ENCODE peak calls at places on chromosomes 16 and 17, in seven cellular contexts. One of them, this sample, is unnamed.

GRCh38 chr16:88522276-88522949 is 47.8 kb upstream of the ZC3H18 start:
- DNase-seq in dorsolateral prefrontal cortex: no peak
- DNase-seq in keratinocyte: no peak
- DNase-seq in fibroblast of lung: no peak
- DNase-seq in PC-3: no peak
- DNase-seq in CD8-positive, alpha-beta T cell: no peak
- DNase-seq in brain microvascular endothelial cell: no peak
- DNase-seq in this sample: no peak

GRCh38 chr17:70168044-70168978 is 1.0 kb upstream of the KCNJ2 start:
- DNase-seq in brain microvascular endothelial cell: peak
- DNase-seq in CD8-positive, alpha-beta T cell: no peak
- DNase-seq in keratinocyte: no peak
- DNase-seq in fibroblast of lung: peak
- DNase-seq in PC-3: peak
- DNase-seq in dorsolateral prefrontal cortex: peak
- DNase-seq in this sample: peak

GRCh38 chr17:73278465-73279453 is 17.1 kb upstream of the CPSF4L start:
- DNase-seq in PC-3: peak
- DNase-seq in keratinocyte: no peak
- DNase-seq in dorsolateral prefrontal cortex: no peak
- DNase-seq in CD8-positive, alpha-beta T cell: no peak
- DNase-seq in brain microvascular endothelial cell: no peak
- DNase-seq in fibroblast of lung: peak
- DNase-seq in this sample: no peak

GRCh38 chr17:62929320-62929719 is 36.7 kb upstream of the TANC2 start:
- DNase-seq in fibroblast of lung: no peak
- DNase-seq in dorsolateral prefrontal cortex: no peak
- DNase-seq in CD8-positive, alpha-beta T cell: no peak
- DNase-seq in brain microvascular endothelial cell: no peak
- DNase-seq in keratinocyte: peak
- DNase-seq in PC-3: peak
- DNase-seq in this sample: no peak

GRCh38 chr16:12313902-12314621 is 337.5 kb downstream of the SNX29 start:
- DNase-seq in fibroblast of lung: no peak
- DNase-seq in brain microvascular endothelial cell: no peak
- DNase-seq in dorsolateral prefrontal cortex: no peak
- DNase-seq in keratinocyte: no peak
- DNase-seq in PC-3: no peak
- DNase-seq in CD8-positive, alpha-beta T cell: no peak
- DNase-seq in this sample: no peak

GRCh38 chr16:49763826-49764225 is 92.1 kb downstream of the ZNF423 start:
- DNase-seq in keratinocyte: no peak
- DNase-seq in brain microvascular endothelial cell: peak
- DNase-seq in fibroblast of lung: peak
- DNase-seq in CD8-positive, alpha-beta T cell: no peak
- DNase-seq in PC-3: no peak
- DNase-seq in dorsolateral prefrontal cortex: no peak
- DNase-seq in this sample: no peak

GRCh38 chr16:6682142-6682811 is 650.4 kb upstream of the RBFOX1 start:
- DNase-seq in fibroblast of lung: no peak
- DNase-seq in CD8-positive, alpha-beta T cell: no peak
- DNase-seq in dorsolateral prefrontal cortex: peak
- DNase-seq in brain microvascular endothelial cell: no peak
- DNase-seq in PC-3: peak
- DNase-seq in keratinocyte: no peak
- DNase-seq in this sample: peak

GRCh38 chr16:57505169-57505568 is 18.9 kb upstream of the DOK4 start:
- DNase-seq in keratinocyte: no peak
- DNase-seq in fibroblast of lung: no peak
- DNase-seq in brain microvascular endothelial cell: no peak
- DNase-seq in PC-3: no peak
- DNase-seq in dorsolateral prefrontal cortex: no peak
- DNase-seq in CD8-positive, alpha-beta T cell: no peak
- DNase-seq in this sample: no peak

GRCh38 chr16:68146583-68146982 is 61.4 kb downstream of the NFATC3 start:
- DNase-seq in keratinocyte: no peak
- DNase-seq in CD8-positive, alpha-beta T cell: no peak
- DNase-seq in brain microvascular endothelial cell: peak
- DNase-seq in PC-3: no peak
- DNase-seq in fibroblast of lung: peak
- DNase-seq in dorsolateral prefrontal cortex: no peak
- DNase-seq in this sample: no peak

GRCh38 chr17:82216301-82217119 is 3.9 kb upstream of the CCDC57 start:
- DNase-seq in keratinocyte: no peak
- DNase-seq in dorsolateral prefrontal cortex: no peak
- DNase-seq in brain microvascular endothelial cell: no peak
- DNase-seq in fibroblast of lung: peak
- DNase-seq in PC-3: peak
- DNase-seq in CD8-positive, alpha-beta T cell: no peak
- DNase-seq in this sample: peak

GRCh38 chr17:51035436-51035835 is 85.2 kb downstream of the SPAG9 start:
- DNase-seq in CD8-positive, alpha-beta T cell: no peak
- DNase-seq in PC-3: no peak
- DNase-seq in fibroblast of lung: peak
- DNase-seq in keratinocyte: no peak
- DNase-seq in dorsolateral prefrontal cortex: no peak
- DNase-seq in brain microvascular endothelial cell: peak
- DNase-seq in this sample: no peak

GRCh38 chr17:15742051-15742795 is 10.1 kb downstream of the TBC1D26 start:
- DNase-seq in fibroblast of lung: no peak
- DNase-seq in PC-3: no peak
- DNase-seq in keratinocyte: no peak
- DNase-seq in CD8-positive, alpha-beta T cell: no peak
- DNase-seq in brain microvascular endothelial cell: no peak
- DNase-seq in dorsolateral prefrontal cortex: no peak
- DNase-seq in this sample: no peak

GRCh38 chr17:75102385-75102821 is 7.4 kb upstream of the ARMC7 start:
- DNase-seq in fibroblast of lung: no peak
- DNase-seq in dorsolateral prefrontal cortex: no peak
- DNase-seq in keratinocyte: no peak
- DNase-seq in PC-3: no peak
- DNase-seq in brain microvascular endothelial cell: no peak
- DNase-seq in CD8-positive, alpha-beta T cell: no peak
- DNase-seq in this sample: no peak

GRCh38 chr17:43454888-43455287 is 28.9 kb upstream of the DHX8 start:
- DNase-seq in PC-3: no peak
- DNase-seq in CD8-positive, alpha-beta T cell: no peak
- DNase-seq in keratinocyte: no peak
- DNase-seq in dorsolateral prefrontal cortex: no peak
- DNase-seq in fibroblast of lung: no peak
- DNase-seq in brain microvascular endothelial cell: no peak
- DNase-seq in this sample: no peak
- H3K27ac ChIP-seq in PC-3: no peak
- H3K27ac ChIP-seq in CD8-positive, alpha-beta T cell: no peak
- H3K27ac ChIP-seq in keratinocyte: no peak
- H3K27ac ChIP-seq in dorsolateral prefrontal cortex: no peak
- H3K27ac ChIP-seq in fibroblast of lung: no peak
- H3K27ac ChIP-seq in brain microvascular endothelial cell: no peak
- H3K27ac ChIP-seq in this sample: no peak

GRCh38 chr16:85471469-85472431 is 141.4 kb upstream of the GSE1 start:
- DNase-seq in dorsolateral prefrontal cortex: no peak
- DNase-seq in CD8-positive, alpha-beta T cell: no peak
- DNase-seq in brain microvascular endothelial cell: no peak
- DNase-seq in PC-3: peak
- DNase-seq in keratinocyte: no peak
- DNase-seq in fibroblast of lung: no peak
- DNase-seq in this sample: no peak
- H3K27ac ChIP-seq in dorsolateral prefrontal cortex: no peak
- H3K27ac ChIP-seq in CD8-positive, alpha-beta T cell: no peak
- H3K27ac ChIP-seq in brain microvascular endothelial cell: no peak
- H3K27ac ChIP-seq in PC-3: no peak
- H3K27ac ChIP-seq in keratinocyte: no peak
- H3K27ac ChIP-seq in fibroblast of lung: no peak
- H3K27ac ChIP-seq in this sample: no peak

GRCh38 chr17:39626671-39627169 is at the start of gene PPP1R1B:
- DNase-seq in CD8-positive, alpha-beta T cell: no peak
- DNase-seq in dorsolateral prefrontal cortex: no peak
- DNase-seq in brain microvascular endothelial cell: no peak
- DNase-seq in keratinocyte: no peak
- DNase-seq in PC-3: no peak
- DNase-seq in fibroblast of lung: no peak
- DNase-seq in this sample: no peak

GRCh38 chr17:39628655-39629493 is 2.1 kb downstream of the PPP1R1B start:
- DNase-seq in dorsolateral prefrontal cortex: no peak
- DNase-seq in brain microvascular endothelial cell: no peak
- DNase-seq in fibroblast of lung: no peak
- DNase-seq in PC-3: no peak
- DNase-seq in keratinocyte: no peak
- DNase-seq in CD8-positive, alpha-beta T cell: no peak
- DNase-seq in this sample: no peak

GRCh38 chr17:39629494-39629880 is 2.7 kb downstream of the PPP1R1B start:
- DNase-seq in dorsolateral prefrontal cortex: no peak
- DNase-seq in keratinocyte: no peak
- DNase-seq in brain microvascular endothelial cell: no peak
- DNase-seq in PC-3: no peak
- DNase-seq in fibroblast of lung: no peak
- DNase-seq in CD8-positive, alpha-beta T cell: no peak
- DNase-seq in this sample: no peak

GRCh38 chr17:39627170-39627716 is 491 bp downstream of the PPP1R1B start:
- DNase-seq in CD8-positive, alpha-beta T cell: no peak
- DNase-seq in fibroblast of lung: no peak
- DNase-seq in keratinocyte: no peak
- DNase-seq in brain microvascular endothelial cell: no peak
- DNase-seq in PC-3: no peak
- DNase-seq in dorsolateral prefrontal cortex: no peak
- DNase-seq in this sample: no peak

GRCh38 chr17:39627717-39628516 is 1.2 kb downstream of the PPP1R1B start:
- DNase-seq in dorsolateral prefrontal cortex: no peak
- DNase-seq in PC-3: no peak
- DNase-seq in CD8-positive, alpha-beta T cell: no peak
- DNase-seq in brain microvascular endothelial cell: no peak
- DNase-seq in keratinocyte: no peak
- DNase-seq in fibroblast of lung: no peak
- DNase-seq in this sample: no peak
- H3K27ac ChIP-seq in dorsolateral prefrontal cortex: peak
- H3K27ac ChIP-seq in PC-3: no peak
- H3K27ac ChIP-seq in CD8-positive, alpha-beta T cell: no peak
- H3K27ac ChIP-seq in brain microvascular endothelial cell: no peak
- H3K27ac ChIP-seq in keratinocyte: no peak
- H3K27ac ChIP-seq in fibroblast of lung: no peak
- H3K27ac ChIP-seq in this sample: no peak

GRCh38 chr16:72948238-72948559 is 99.7 kb downstream of the ZFHX3 start:
- DNase-seq in fibroblast of lung: no peak
- DNase-seq in keratinocyte: no peak
- DNase-seq in PC-3: no peak
- DNase-seq in dorsolateral prefrontal cortex: no peak
- DNase-seq in brain microvascular endothelial cell: no peak
- DNase-seq in CD8-positive, alpha-beta T cell: no peak
- DNase-seq in this sample: no peak
- H3K27ac ChIP-seq in fibroblast of lung: peak
- H3K27ac ChIP-seq in keratinocyte: no peak
- H3K27ac ChIP-seq in PC-3: no peak
- H3K27ac ChIP-seq in dorsolateral prefrontal cortex: no peak
- H3K27ac ChIP-seq in brain microvascular endothelial cell: no peak
- H3K27ac ChIP-seq in CD8-positive, alpha-beta T cell: no peak
- H3K27ac ChIP-seq in this sample: no peak

GRCh38 chr16:56101480-56101879 is 89.8 kb upstream of the GNAO1 start:
- DNase-seq in CD8-positive, alpha-beta T cell: no peak
- DNase-seq in dorsolateral prefrontal cortex: no peak
- DNase-seq in PC-3: no peak
- DNase-seq in fibroblast of lung: no peak
- DNase-seq in keratinocyte: no peak
- DNase-seq in brain microvascular endothelial cell: no peak
- DNase-seq in this sample: no peak
- H3K27ac ChIP-seq in CD8-positive, alpha-beta T cell: no peak
- H3K27ac ChIP-seq in dorsolateral prefrontal cortex: no peak
- H3K27ac ChIP-seq in PC-3: no peak
- H3K27ac ChIP-seq in fibroblast of lung: no peak
- H3K27ac ChIP-seq in keratinocyte: no peak
- H3K27ac ChIP-seq in brain microvascular endothelial cell: no peak
- H3K27ac ChIP-seq in this sample: no peak

DNA sequence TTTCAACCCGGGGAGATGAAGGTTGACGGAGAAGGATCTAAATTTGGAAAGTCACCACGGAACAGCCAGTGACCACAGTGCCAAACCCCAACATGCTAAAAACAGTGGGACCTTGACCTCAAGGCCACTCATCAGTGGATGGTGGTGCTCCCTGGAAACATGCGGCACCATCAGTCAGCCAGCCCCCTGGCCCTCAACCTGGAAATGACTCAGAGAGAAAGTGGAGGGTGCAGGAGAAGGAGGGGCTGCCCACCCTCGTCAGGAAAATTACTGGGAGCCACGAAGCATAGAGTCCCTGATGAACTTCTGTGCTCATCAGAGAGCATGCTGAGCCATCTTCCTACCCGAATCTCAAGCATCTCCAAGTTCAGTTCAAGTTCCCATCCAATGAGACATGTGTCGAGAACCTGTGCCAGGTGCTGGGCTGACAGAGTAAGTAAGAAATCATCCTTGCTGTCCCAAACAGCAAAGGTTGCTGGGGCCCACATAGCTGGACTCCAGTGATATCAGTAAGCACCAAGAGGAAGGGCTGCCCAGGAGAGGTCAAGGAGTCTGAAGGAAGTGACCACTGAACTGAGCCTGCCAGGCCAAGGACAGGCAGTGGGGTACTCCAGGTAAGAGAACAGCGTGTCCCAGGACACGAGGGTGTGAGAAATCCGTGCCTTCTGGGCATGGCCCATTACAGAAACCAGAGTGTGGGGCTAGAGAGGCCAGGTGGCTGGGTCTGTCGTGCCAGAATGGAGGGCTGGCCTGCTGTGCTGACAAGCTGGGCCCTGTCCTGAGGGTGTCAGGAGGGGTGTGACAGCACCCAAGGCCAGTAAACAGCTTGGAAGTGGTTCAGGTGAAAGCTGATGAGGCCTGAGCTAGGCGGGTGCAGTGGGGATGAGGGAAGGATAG is 5.2 kb downstream of the PECAM1 start:
- DNase-seq in fibroblast of lung: peak
- DNase-seq in keratinocyte: no peak
- DNase-seq in PC-3: peak
- DNase-seq in brain microvascular endothelial cell: peak
- DNase-seq in dorsolateral prefrontal cortex: peak
- DNase-seq in CD8-positive, alpha-beta T cell: no peak
- DNase-seq in this sample: peak
- H3K27ac ChIP-seq in fibroblast of lung: peak
- H3K27ac ChIP-seq in keratinocyte: no peak
- H3K27ac ChIP-seq in PC-3: peak
- H3K27ac ChIP-seq in brain microvascular endothelial cell: no peak
- H3K27ac ChIP-seq in dorsolateral prefrontal cortex: no peak
- H3K27ac ChIP-seq in CD8-positive, alpha-beta T cell: no peak
- H3K27ac ChIP-seq in this sample: no peak

GRCh38 chr16:4923853-4924252 is 13.1 kb downstream of the PPL start:
- DNase-seq in keratinocyte: no peak
- DNase-seq in CD8-positive, alpha-beta T cell: no peak
- DNase-seq in brain microvascular endothelial cell: no peak
- DNase-seq in dorsolateral prefrontal cortex: no peak
- DNase-seq in fibroblast of lung: no peak
- DNase-seq in PC-3: no peak
- DNase-seq in this sample: no peak
- H3K27ac ChIP-seq in keratinocyte: no peak
- H3K27ac ChIP-seq in CD8-positive, alpha-beta T cell: no peak
- H3K27ac ChIP-seq in brain microvascular endothelial cell: no peak
- H3K27ac ChIP-seq in dorsolateral prefrontal cortex: no peak
- H3K27ac ChIP-seq in fibroblast of lung: no peak
- H3K27ac ChIP-seq in PC-3: no peak
- H3K27ac ChIP-seq in this sample: no peak